ENCODE peak calls at places on chromosomes 7 and 10, in four cellular contexts. J, R, Z and P are unnamed samples.

GRCh38 chr7:155230169-155230593 is 67.5 kb upstream of the INSIG1 start:
- DNase-seq in J (peak), R (peak), Z (no peak), P (no peak)

GRCh38 chr10:10871312-10871711 is 146.4 kb upstream of the CELF2 start:
- DNase-seq in J (no peak), R (no peak), Z (no peak), P (no peak)

GRCh38 chr10:59991661-59992060 is 85.3 kb upstream of the CCDC6 start:
- DNase-seq in J (peak), R (peak), Z (peak), P (no peak)

GRCh38 chr10:103720964-103721335 is 134.4 kb downstream of the SH3PXD2A start:
- DNase-seq in J (no peak), R (no peak), Z (no peak), P (no peak)

GRCh38 chr10:71423268-71423667 is 26.5 kb downstream of the CDH23 start:
- DNase-seq in J (no peak), R (no peak), Z (no peak), P (no peak)

GRCh38 chr10:36038316-36038715 is 396.2 kb upstream of the FZD8 start:
- DNase-seq in J (no peak), R (no peak), Z (no peak), P (no peak)

GRCh38 chr7:50667789-50668226 is 102.6 kb upstream of the DDC start:
- DNase-seq in J (peak), R (no peak), Z (no peak), P (no peak)

GRCh38 chr7:137878333-137878961 is 31.7 kb upstream of the DGKI start:
- DNase-seq in J (no peak), R (no peak), Z (no peak), P (no peak)

GRCh38 chr7:82442492-82443043 is 1.0 kb downstream of the CACNA2D1 start:
- DNase-seq in J (peak), R (peak), Z (no peak), P (no peak)

GRCh38 chr7:44112231-44112996 is 8.3 kb downstream of the AEBP1 start:
- DNase-seq in J (no peak), R (no peak), Z (no peak), P (no peak)

GRCh38 chr10:102452672-102453340 is 1.5 kb upstream of the C10orf95 start:
- DNase-seq in J (no peak), R (peak), Z (no peak), P (no peak)

GRCh38 chr10:69515699-69516547 is 57.3 kb downstream of the NEUROG3 start:
- DNase-seq in J (peak), R (peak), Z (peak), P (no peak)

GRCh38 chr7:149736478-149737360 is 36.7 kb downstream of the ZNF467 start:
- DNase-seq in J (no peak), R (no peak), Z (no peak), P (no peak)

GRCh38 chr10:22453948-22454347 is 108.7 kb downstream of the SPAG6 start:
- DNase-seq in J (no peak), R (no peak), Z (no peak), P (no peak)

GRCh38 chr10:114881462-114881861 is 56.5 kb upstream of the TRUB1 start:
- DNase-seq in J (no peak), R (peak), Z (no peak), P (no peak)

GRCh38 chr7:152177696-152178404 is 152.4 kb downstream of the GALNT11 start:
- DNase-seq in J (no peak), R (peak), Z (no peak), P (no peak)

GRCh38 chr7:158309844-158310763 is 277.5 kb downstream of the PTPRN2 start:
- DNase-seq in J (no peak), R (no peak), Z (no peak), P (no peak)

GRCh38 chr10:104689105-104689504 is 48.0 kb downstream of the SORCS3 start:
- DNase-seq in J (no peak), R (no peak), Z (no peak), P (no peak)

GRCh38 chr10:18681971-18682403 is 22.8 kb downstream of the ARL5B start:
- DNase-seq in J (no peak), R (peak), Z (no peak), P (no peak)

GRCh38 chr7:132436121-132436520 is 140.1 kb downstream of the PLXNA4 start:
- DNase-seq in J (no peak), R (no peak), Z (no peak), P (no peak)

GRCh38 chr7:120353171-120353570 is 80.2 kb downstream of the KCND2 start:
- DNase-seq in J (no peak), R (no peak), Z (no peak), P (no peak)

GRCh38 chr10:43775379-43775778 is 126.7 kb upstream of the ZNF32 start:
- DNase-seq in J (no peak), R (no peak), Z (no peak), P (no peak)

GRCh38 chr10:84256510-84257342 is 11.9 kb downstream of the RGR start:
- DNase-seq in J (no peak), R (peak), Z (peak), P (no peak)

GRCh38 chr7:55065511-55066229 is 46.9 kb downstream of the EGFR start:
- DNase-seq in J (no peak), R (peak), Z (no peak), P (no peak)

GRCh38 chr7:130961128-130961601 is 227.2 kb upstream of the KLF14 start:
- DNase-seq in J (no peak), R (peak), Z (no peak), P (no peak)

GRCh38 chr10:28839600-28840007 is 162.3 kb downstream of the BAMBI start:
- DNase-seq in J (no peak), R (peak), Z (no peak), P (no peak)

GRCh38 chr10:67816719-67817118 is 21.3 kb downstream of the DNAJC12 start:
- DNase-seq in J (no peak), R (no peak), Z (no peak), P (no peak)

GRCh38 chr10:100877451-100877850 is 35.3 kb upstream of the SLF2 start:
- DNase-seq in J (no peak), R (no peak), Z (no peak), P (no peak)

GRCh38 chr10:121168513-121169216 is 317.5 kb downstream of the WDR11 start:
- DNase-seq in J (no peak), R (no peak), Z (peak), P (no peak)

DNA sequence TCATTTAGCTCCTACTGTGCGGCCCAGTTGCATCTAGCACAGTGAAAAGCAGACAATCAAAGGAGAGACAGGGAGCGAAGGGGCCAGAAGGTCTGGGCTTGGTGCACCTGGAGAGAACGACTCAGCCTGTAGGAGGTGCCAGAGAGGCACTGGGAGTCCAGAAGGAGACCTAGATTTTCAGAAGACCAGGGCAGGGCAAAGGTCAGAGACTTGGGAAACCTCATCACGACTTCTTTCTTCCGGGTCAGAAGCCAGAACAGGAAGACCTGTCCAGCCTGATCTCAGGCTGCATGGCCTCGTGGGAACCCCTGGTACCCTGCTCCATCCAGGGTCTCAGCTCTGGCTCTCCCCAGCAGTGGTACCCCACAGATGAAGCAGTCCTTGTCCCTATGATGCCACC is 5.2 kb downstream of the AGAP3 start:
- DNase-seq in J (no peak), R (peak), Z (peak), P (no peak)
- TF ChIP-seq CTCF in J (no peak), R (peak), Z (peak), P (peak)

GRCh38 chr10:5735119-5735518 is 50.5 kb downstream of the TASOR2 start:
- DNase-seq in J (no peak), R (no peak), Z (no peak), P (no peak)

GRCh38 chr10:5738427-5738826 is 53.8 kb downstream of the TASOR2 start:
- DNase-seq in J (no peak), R (no peak), Z (no peak), P (no peak)

GRCh38 chr10:5736591-5736990 is 52.0 kb downstream of the TASOR2 start:
- DNase-seq in J (no peak), R (no peak), Z (no peak), P (no peak)

GRCh38 chr10:5741276-5741675 is 56.6 kb downstream of the TASOR2 start:
- DNase-seq in J (no peak), R (no peak), Z (no peak), P (no peak)

GRCh38 chr10:5737352-5737751 is 52.7 kb downstream of the TASOR2 start:
- DNase-seq in J (no peak), R (no peak), Z (peak), P (no peak)
- TF ChIP-seq CTCF in J (no peak), R (no peak), Z (no peak), P (no peak)

DNA sequence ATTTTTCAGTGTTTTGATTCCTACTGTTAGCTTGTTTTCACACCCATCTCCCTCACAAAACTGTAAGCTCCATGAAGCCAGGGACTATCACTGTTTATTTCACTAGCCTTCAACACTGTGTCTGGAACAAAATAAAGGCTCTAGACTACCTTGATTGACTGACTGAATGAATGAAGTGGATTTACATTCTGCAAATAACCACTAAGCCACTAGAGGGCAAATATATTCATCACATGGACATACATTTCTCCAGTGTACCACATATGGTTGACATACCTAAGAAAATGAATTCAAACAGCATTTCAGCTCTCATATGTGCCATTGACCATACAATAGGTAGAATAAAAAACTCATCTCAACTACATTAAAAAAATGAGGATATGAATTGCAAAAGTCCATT is 185.9 kb downstream of the RAB11FIP2 start:
- DNase-seq in J (no peak), R (peak), Z (no peak), P (no peak)
- TF ChIP-seq CTCF in J (no peak), R (peak), Z (peak), P (peak)

DNA sequence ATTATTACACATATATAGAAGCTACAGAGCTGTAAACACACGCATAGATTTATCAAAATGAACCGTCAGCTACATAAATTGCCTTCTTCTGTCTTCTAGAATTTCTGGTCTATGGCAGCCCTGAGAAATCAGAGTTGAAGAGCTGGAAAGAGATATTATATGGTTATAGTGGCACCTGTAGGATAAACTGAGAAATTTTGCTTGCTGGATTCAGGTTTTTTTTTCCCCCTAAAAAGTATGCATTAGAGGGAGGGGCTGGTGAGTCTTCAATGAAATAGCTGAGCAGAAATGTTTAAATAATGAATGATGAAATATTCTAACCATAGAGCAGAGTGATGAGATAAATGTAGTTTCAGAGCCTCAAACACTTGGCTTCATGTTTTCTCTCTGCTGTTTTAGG is 78.0 kb upstream of the DYNC1I1 start:
- DNase-seq in J (no peak), R (no peak), Z (no peak), P (no peak)
- TF ChIP-seq CTCF in J (no peak), R (no peak), Z (no peak), P (no peak)

DNA sequence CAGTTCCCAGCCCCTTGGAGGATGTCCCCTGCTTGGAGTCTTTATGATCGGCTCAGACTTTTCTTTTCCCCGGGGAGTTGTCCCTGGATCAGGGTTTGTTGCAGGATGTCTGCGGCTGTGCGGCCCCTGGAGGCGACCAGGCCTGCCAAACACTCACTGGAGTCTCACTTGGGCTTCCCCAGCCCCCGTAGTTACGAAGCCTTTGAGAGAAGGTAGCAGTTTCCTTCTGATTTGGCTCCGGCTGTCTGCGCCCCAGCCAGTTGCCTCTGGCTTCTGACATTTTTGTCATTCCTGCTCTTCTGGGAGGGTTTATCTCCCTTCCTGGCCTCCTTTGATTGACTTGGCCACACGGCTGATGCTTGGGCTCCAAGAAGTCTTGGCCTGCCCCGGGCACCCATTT is 16.1 kb downstream of the COL26A1 start:
- DNase-seq in J (no peak), R (no peak), Z (peak), P (peak)
- TF ChIP-seq CTCF in J (no peak), R (no peak), Z (no peak), P (no peak)

GRCh38 chr10:110388682-110389052 is 83.9 kb upstream of the SMNDC1 start:
- DNase-seq in J (no peak), R (no peak), Z (no peak), P (no peak)
- TF ChIP-seq CTCF in J (no peak), R (peak), Z (no peak), P (no peak)

GRCh38 chr10:80500572-80501380 is 36.9 kb upstream of the SH2D4B start:
- DNase-seq in J (no peak), R (peak), Z (no peak), P (no peak)
- TF ChIP-seq CTCF in J (no peak), R (no peak), Z (no peak), P (no peak)

DNA sequence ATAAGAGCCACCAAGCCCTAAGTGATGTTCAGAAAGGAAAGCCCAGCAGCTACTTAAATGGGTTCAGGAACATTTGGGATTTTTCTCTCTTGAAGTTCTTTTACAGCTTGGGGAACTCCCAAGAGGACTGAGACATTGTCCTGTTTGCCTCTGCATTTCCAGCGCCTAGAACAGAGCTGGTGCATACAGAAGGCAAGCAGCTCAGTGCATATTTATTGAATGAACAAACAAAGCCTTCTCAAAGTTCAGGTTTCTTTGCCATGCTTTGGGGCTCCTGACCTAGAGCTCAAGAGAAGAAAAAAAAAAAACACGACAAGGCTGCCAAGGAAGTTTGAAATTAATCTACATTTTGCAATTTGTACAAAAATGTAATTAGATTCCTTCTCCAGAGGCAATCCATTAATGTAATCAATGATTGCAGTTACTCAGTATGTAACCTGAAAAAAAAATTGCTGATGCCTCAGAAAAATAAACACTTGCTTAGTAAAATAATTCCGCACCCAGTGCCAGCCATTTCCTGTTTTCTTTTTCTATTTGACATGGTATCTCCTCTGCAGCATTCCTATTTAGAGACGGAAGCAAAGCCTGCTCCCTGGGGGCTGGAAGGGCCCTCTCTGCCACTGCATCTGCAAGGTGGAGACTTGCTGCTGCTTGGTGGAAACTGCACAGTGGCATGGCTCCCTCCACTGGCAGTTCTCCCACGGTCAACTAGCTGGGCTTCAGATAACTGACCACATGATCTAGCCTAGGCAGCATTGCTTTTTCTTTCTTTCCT is 157.3 kb downstream of the TMEM178B start:
- DNase-seq in J (no peak), R (peak), Z (peak), P (no peak)
- TF ChIP-seq CTCF in J (no peak), R (peak), Z (no peak), P (no peak)